ENCODE peak calls at places on chromosome 2, in nine cellular contexts. Y is gastrocnemius medialis; U is IMR-90; P is transverse colon; J is tibial nerve; Q is neural progenitor cell; G is H9; H is prostate gland; F is naive thymus-derived CD4-positive, alpha-beta T cell. E is an unnamed sample. For H3K27me3 and H3K4me1, the result is how much of the 10 kb centered on the place peaks cover.

GRCh38 chr2:160228141-160228963 is 28.3 kb upstream of the ITGB6 start:
- DNase-seq in Y (no peak), U (peak), P (no peak), J (no peak), Q (no peak), G (no peak), H (no peak), F (no peak), E (no peak)

GRCh38 chr2:203592470-203592869 is 57.4 kb upstream of the RAPH1 start:
- DNase-seq in Y (no peak), U (no peak), P (no peak), J (no peak), Q (no peak), G (no peak), H (no peak), F (no peak), E (no peak)

GRCh38 chr2:50444286-50444685 is 587.6 kb downstream of the NRXN1 start:
- DNase-seq in Y (no peak), U (no peak), P (no peak), J (no peak), Q (no peak), G (no peak), H (no peak), F (no peak), E (no peak)

GRCh38 chr2:9954136-9954535 is 2.6 kb downstream of the GRHL1 start:
- DNase-seq in Y (no peak), U (no peak), P (no peak), J (no peak), Q (no peak), G (no peak), H (no peak), F (no peak), E (no peak)

GRCh38 chr2:164386226-164386625 is 235.1 kb downstream of the GRB14 start:
- DNase-seq in Y (no peak), U (peak), P (no peak), J (no peak), Q (no peak), G (no peak), H (no peak), F (no peak), E (no peak)

GRCh38 chr2:48107326-48107925 is 201.1 kb upstream of the FBXO11 start:
- DNase-seq in Y (no peak), U (peak), P (no peak), J (no peak), Q (no peak), G (peak), H (no peak), F (no peak), E (no peak)

GRCh38 chr2:171403181-171403580 is 30.6 kb downstream of the METTL8 start:
- DNase-seq in Y (no peak), U (peak), P (no peak), J (no peak), Q (no peak), G (no peak), H (no peak), F (no peak), E (no peak)

GRCh38 chr2:58146707-58147106 is 94.4 kb downstream of the FANCL start:
- DNase-seq in Y (no peak), U (peak), P (no peak), J (no peak), Q (no peak), G (no peak), H (no peak), F (no peak), E (no peak)

GRCh38 chr2:69375494-69376353 is 11.3 kb downstream of the GFPT1 start:
- DNase-seq in Y (no peak), U (peak), P (no peak), J (no peak), Q (peak), G (no peak), H (no peak), F (no peak), E (no peak)

GRCh38 chr2:98795903-98796676 is 65.2 kb upstream of the MGAT4A start:
- DNase-seq in Y (no peak), U (no peak), P (no peak), J (no peak), Q (no peak), G (no peak), H (no peak), F (no peak), E (peak)

GRCh38 chr2:42685303-42685702 is 78.6 kb downstream of the OXER1 start:
- DNase-seq in Y (no peak), U (no peak), P (no peak), J (no peak), Q (no peak), G (no peak), H (no peak), F (no peak), E (no peak)

DNA sequence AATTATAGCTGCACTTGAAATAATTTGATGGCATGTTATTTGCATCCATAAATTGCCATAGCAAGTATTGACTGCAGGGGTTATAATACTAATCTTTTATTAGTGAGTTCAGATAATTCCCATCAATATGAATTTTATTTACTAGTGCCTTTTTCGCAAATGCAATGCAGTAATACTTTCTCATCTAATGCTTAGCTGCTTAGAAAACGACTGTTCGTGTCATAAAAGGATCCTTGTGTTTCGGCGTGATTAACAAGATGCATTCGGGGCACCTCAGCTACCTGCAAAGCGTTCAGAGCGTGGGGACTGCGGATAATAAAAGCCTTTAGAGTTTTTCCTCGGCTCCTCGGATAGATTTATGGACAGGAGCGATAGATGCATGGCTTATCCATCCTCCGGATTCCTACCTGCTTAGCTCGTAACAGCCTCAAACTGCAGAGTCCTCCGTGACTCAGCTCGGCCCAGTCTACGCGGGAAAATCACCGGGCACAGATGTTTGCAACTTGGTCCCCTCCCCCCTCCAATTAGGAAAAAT is 2.6 kb upstream of the GBX2 start:
- DNase-seq in Y (no peak), U (no peak), P (no peak), J (no peak), Q (peak), G (no peak), H (no peak), F (no peak), E (no peak)
- H3K27me3 ChIP-seq in Y (half or more), U (half or more), P (half or more), J (half or more), Q (half or more), G (half or more), H (half or more), F (under half), E (under half)

DNA sequence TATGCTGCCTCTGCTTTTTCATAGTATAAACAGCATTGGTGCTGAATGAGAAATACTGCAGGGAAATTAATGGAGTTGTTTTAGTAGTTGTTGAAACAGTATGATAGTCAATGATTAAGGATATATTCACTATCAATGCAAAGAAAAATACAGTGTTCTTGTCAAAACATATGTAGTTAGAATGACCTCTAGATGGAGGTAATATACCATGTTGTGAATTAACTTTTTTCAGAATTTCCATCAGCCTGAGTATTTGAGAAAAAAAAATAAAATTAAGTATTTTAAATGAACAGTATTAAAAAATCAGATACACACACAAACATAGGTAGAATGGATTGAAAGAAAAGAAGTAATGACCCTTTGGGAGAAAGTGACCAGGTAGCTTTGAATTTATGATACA is 59.5 kb downstream of the RMDN2 start:
- DNase-seq in Y (no peak), U (peak), P (no peak), J (no peak), Q (no peak), G (no peak), H (no peak), F (no peak), E (no peak)
- H3K27ac ChIP-seq in Y (no peak), U (no peak), P (no peak), J (no peak), Q (no peak), G (no peak), H (no peak), F (no peak), E (no peak)

GRCh38 chr2:134912406-134912805 is 6.2 kb upstream of the CCNT2 start:
- DNase-seq in Y (no peak), U (peak), P (no peak), J (no peak), Q (no peak), G (no peak), H (no peak), F (no peak), E (no peak)

GRCh38 chr2:134905168-134905567 is 13.5 kb upstream of the CCNT2 start:
- DNase-seq in Y (no peak), U (no peak), P (no peak), J (no peak), Q (no peak), G (no peak), H (no peak), F (no peak), E (no peak)

GRCh38 chr2:134911386-134911785 is 7.2 kb upstream of the CCNT2 start:
- DNase-seq in Y (no peak), U (no peak), P (no peak), J (no peak), Q (no peak), G (no peak), H (no peak), F (no peak), E (no peak)

GRCh38 chr2:134906726-134907125 is 11.9 kb upstream of the CCNT2 start:
- DNase-seq in Y (no peak), U (no peak), P (no peak), J (no peak), Q (no peak), G (no peak), H (no peak), F (no peak), E (no peak)
- H3K4me1 ChIP-seq in Y (under half), U (under half), P (under half), J (under half), Q (under half), G (under half), H (under half), F (under half), E (under half)

GRCh38 chr2:72896446-72896845 is 9.2 kb downstream of the SPR start:
- DNase-seq in Y (no peak), U (no peak), P (no peak), J (no peak), Q (no peak), G (no peak), H (no peak), F (no peak), E (no peak)

GRCh38 chr2:72898263-72898906 is 11.2 kb downstream of the SPR start:
- DNase-seq in Y (no peak), U (no peak), P (no peak), J (no peak), Q (peak), G (no peak), H (no peak), F (no peak), E (no peak)

GRCh38 chr2:72900191-72900825 is 13.1 kb downstream of the SPR start:
- DNase-seq in Y (no peak), U (no peak), P (no peak), J (no peak), Q (no peak), G (no peak), H (no peak), F (no peak), E (no peak)

GRCh38 chr2:72895759-72896281 is 8.6 kb downstream of the SPR start:
- DNase-seq in Y (no peak), U (peak), P (peak), J (no peak), Q (peak), G (no peak), H (peak), F (no peak), E (no peak)

DNA sequence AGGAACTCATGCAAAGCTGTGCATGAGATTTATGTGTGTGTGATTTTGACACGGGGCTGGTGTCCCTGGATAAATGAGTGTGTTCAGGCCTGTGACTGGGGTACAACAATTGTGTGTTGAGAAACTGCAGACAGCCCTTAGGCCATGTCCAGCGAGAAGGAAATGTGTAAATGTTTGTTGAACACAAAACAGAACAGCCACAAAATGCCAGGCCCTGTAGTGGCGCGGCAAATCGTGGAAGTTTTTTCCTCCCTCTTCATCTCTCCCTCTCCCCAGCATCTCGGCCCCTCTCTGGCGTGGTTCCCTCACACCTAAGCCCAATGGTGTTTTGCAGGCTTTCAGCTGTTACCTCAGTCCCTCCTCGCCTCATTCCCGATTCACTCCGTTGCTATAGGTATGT is 10.6 kb downstream of the SPR start:
- DNase-seq in Y (no peak), U (no peak), P (no peak), J (no peak), Q (peak), G (no peak), H (no peak), F (no peak), E (no peak)
- H3K27me3 ChIP-seq in Y (under half), U (half or more), P (under half), J (half or more), Q (half or more), G (under half), H (under half), F (under half), E (under half)

GRCh38 chr2:237073552-237073951 is 12.1 kb upstream of the COPS8 start:
- DNase-seq in Y (no peak), U (peak), P (no peak), J (no peak), Q (no peak), G (no peak), H (no peak), F (no peak), E (no peak)

GRCh38 chr2:237075749-237076599 is 9.7 kb upstream of the COPS8 start:
- DNase-seq in Y (no peak), U (peak), P (no peak), J (no peak), Q (no peak), G (no peak), H (no peak), F (no peak), E (peak)

GRCh38 chr2:237072067-237072931 is 13.4 kb upstream of the COPS8 start:
- DNase-seq in Y (no peak), U (peak), P (peak), J (peak), Q (peak), G (peak), H (peak), F (peak), E (peak)

GRCh38 chr2:237074211-237074993 is 11.3 kb upstream of the COPS8 start:
- DNase-seq in Y (no peak), U (peak), P (no peak), J (no peak), Q (no peak), G (no peak), H (no peak), F (no peak), E (no peak)
- H3K27ac ChIP-seq in Y (no peak), U (peak), P (no peak), J (no peak), Q (no peak), G (no peak), H (no peak), F (no peak), E (peak)

GRCh38 chr2:11746376-11746806 is at the start of gene LPIN1:
- DNase-seq in Y (peak), U (peak), P (peak), J (peak), Q (peak), G (peak), H (peak), F (peak), E (peak)
- H3K4me1 ChIP-seq in Y (under half), U (under half), P (under half), J (under half), Q (under half), G (under half), H (under half), F (half or more), E (under half)

GRCh38 chr2:120733238-120733942 is 2.3 kb upstream of the GLI2 start:
- DNase-seq in Y (no peak), U (peak), P (no peak), J (no peak), Q (no peak), G (no peak), H (no peak), F (no peak), E (no peak)
- H3K27me3 ChIP-seq in Y (under half), U (under half), P (half or more), J (under half), Q (under half), G (under half), H (under half), F (under half), E (under half)

GRCh38 chr2:1168856-1169255 is 218.2 kb downstream of the SNTG2 start:
- DNase-seq in Y (no peak), U (no peak), P (no peak), J (no peak), Q (no peak), G (no peak), H (no peak), F (no peak), E (no peak)

GRCh38 chr2:1162246-1162645 is 211.6 kb downstream of the SNTG2 start:
- DNase-seq in Y (no peak), U (no peak), P (no peak), J (no peak), Q (no peak), G (no peak), H (no peak), F (no peak), E (no peak)

GRCh38 chr2:1159013-1159412 is 208.4 kb downstream of the SNTG2 start:
- DNase-seq in Y (no peak), U (no peak), P (no peak), J (no peak), Q (no peak), G (no peak), H (no peak), F (no peak), E (no peak)

GRCh38 chr2:1157107-1157506 is 206.5 kb downstream of the SNTG2 start:
- DNase-seq in Y (no peak), U (no peak), P (no peak), J (no peak), Q (no peak), G (no peak), H (no peak), F (no peak), E (no peak)

GRCh38 chr2:1162768-1163584 is 212.3 kb downstream of the SNTG2 start:
- DNase-seq in Y (no peak), U (no peak), P (no peak), J (no peak), Q (no peak), G (no peak), H (no peak), F (peak), E (no peak)
- H3K27ac ChIP-seq in Y (peak), U (no peak), P (no peak), J (no peak), Q (no peak), G (no peak), H (no peak), F (peak), E (peak)

GRCh38 chr2:46984034-46984433 is 68.4 kb upstream of the MCFD2 start:
- DNase-seq in Y (no peak), U (no peak), P (peak), J (no peak), Q (no peak), G (no peak), H (no peak), F (no peak), E (no peak)
- H3K4me1 ChIP-seq in Y (under half), U (under half), P (half or more), J (under half), Q (under half), G (under half), H (under half), F (under half), E (under half)